ENCODE peak calls at places on chromosomes 13 and 19, in ten cellular contexts. A, T, J, L, X, O, M, K, Z and Q are unnamed samples.

GRCh38 chr13:110479648-110480047 is 81.9 kb downstream of the RAB20 start:
- DNase-seq in A (no peak), T (peak; percentile 45), J (no peak), L (no peak), X (peak; percentile 41), O (no peak), M (no peak), K (no peak), Z (no peak), Q (no peak)

GRCh38 chr13:38518328-38518727 is 168.5 kb upstream of the FREM2 start:
- DNase-seq in A (no peak), T (no peak), J (no peak), L (no peak), X (no peak), O (no peak), M (no peak), K (no peak), Z (no peak), Q (no peak)

GRCh38 chr13:24106429-24106828 is 54.1 kb upstream of the SPATA13 start:
- DNase-seq in A (peak; percentile 71), T (no peak), J (peak; percentile 79), L (no peak), X (no peak), O (no peak), M (no peak), K (no peak), Z (no peak), Q (no peak)

GRCh38 chr19:38142176-38143035 is 81.6 kb downstream of the DPF1 start:
- DNase-seq in A (peak; percentile 29), T (peak; percentile 73), J (no peak), L (peak; percentile 77), X (peak; percentile 60), O (peak; percentile 78), M (no peak), K (peak; percentile 85), Z (peak; percentile 49), Q (peak; percentile 47)

GRCh38 chr19:17687857-17688784 is at the start of gene UNC13A:
- DNase-seq in A (peak; percentile 43), T (peak; percentile 56), J (peak; percentile 27), L (peak; percentile 84), X (no peak), O (no peak), M (peak; percentile 16), K (peak; percentile 98), Z (no peak), Q (peak; percentile 69)

GRCh38 chr13:77492982-77493381 is 42.5 kb upstream of the SCEL start:
- DNase-seq in A (no peak), T (no peak), J (no peak), L (peak; percentile 41), X (no peak), O (peak; percentile 74), M (no peak), K (no peak), Z (no peak), Q (no peak)

GRCh38 chr19:16143399-16144215 is at the start of gene HSH2D:
- DNase-seq in A (peak; percentile 94), T (peak; percentile 47), J (peak; percentile 89), L (peak; percentile 41), X (no peak), O (peak; percentile 92), M (peak; percentile 72), K (peak; percentile 59), Z (no peak), Q (no peak)

GRCh38 chr13:20313896-20314295 is 81.8 kb upstream of the GJB6 start:
- DNase-seq in A (no peak), T (no peak), J (no peak), L (no peak), X (no peak), O (no peak), M (no peak), K (no peak), Z (no peak), Q (no peak)

GRCh38 chr19:4991996-4992698 is 23.2 kb downstream of the KDM4B start:
- DNase-seq in A (no peak), T (no peak), J (no peak), L (peak; percentile 38), X (no peak), O (no peak), M (no peak), K (no peak), Z (no peak), Q (no peak)

GRCh38 chr19:4988770-4989251 is 19.9 kb downstream of the KDM4B start:
- DNase-seq in A (no peak), T (peak; percentile 74), J (no peak), L (no peak), X (no peak), O (no peak), M (no peak), K (no peak), Z (no peak), Q (peak; percentile 84)

GRCh38 chr19:4990306-4990705 is 21.4 kb downstream of the KDM4B start:
- DNase-seq in A (no peak), T (no peak), J (no peak), L (no peak), X (no peak), O (no peak), M (no peak), K (no peak), Z (no peak), Q (no peak)

GRCh38 chr19:4993683-4994082 is 24.8 kb downstream of the KDM4B start:
- DNase-seq in A (no peak), T (no peak), J (no peak), L (no peak), X (no peak), O (no peak), M (no peak), K (no peak), Z (no peak), Q (no peak)

DNA sequence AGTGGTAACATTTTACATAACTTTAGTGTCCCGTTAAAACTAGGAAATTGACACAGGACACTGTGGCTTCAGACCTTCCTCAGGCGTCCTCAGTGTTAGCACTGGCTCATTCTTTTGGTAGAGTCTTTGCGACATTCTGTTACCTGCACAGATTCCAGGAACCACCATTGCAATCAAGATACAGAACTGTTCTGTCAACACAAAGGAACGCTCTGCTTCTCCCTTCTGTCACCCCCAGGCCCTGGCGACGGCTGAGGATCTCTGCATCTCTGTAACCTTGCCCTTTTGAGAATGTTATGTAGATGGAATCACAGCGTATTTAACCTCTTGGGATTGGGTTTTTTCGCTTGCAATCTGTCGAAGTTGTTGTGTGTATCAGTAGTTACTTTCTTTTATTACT is 22.6 kb downstream of the KDM4B start:
- DNase-seq in A (no peak), T (no peak), J (no peak), L (no peak), X (no peak), O (no peak), M (no peak), K (no peak), Z (no peak), Q (no peak)
- H3K4me3 ChIP-seq in A (no peak overlapping the region), T (no peak overlapping the region), J (no peak overlapping the region), L (no peak overlapping the region), X (no peak overlapping the region), O (no peak overlapping the region), M (no peak overlapping the region), K (no peak overlapping the region), Z (no peak overlapping the region), Q (no peak overlapping the region)

GRCh38 chr19:57687363-57688010 is 5.7 kb downstream of the ZNF551 start:
- DNase-seq in A (no peak), T (no peak), J (no peak), L (no peak), X (no peak), O (no peak), M (no peak), K (no peak), Z (no peak), Q (no peak)

GRCh38 chr19:57682226-57682766 is 519 bp downstream of the ZNF551 start:
- DNase-seq in A (no peak), T (no peak), J (no peak), L (no peak), X (no peak), O (no peak), M (no peak), K (no peak), Z (no peak), Q (no peak)

GRCh38 chr19:57689750-57690149 is 8.0 kb downstream of the ZNF551 start:
- DNase-seq in A (no peak), T (no peak), J (no peak), L (no peak), X (no peak), O (no peak), M (no peak), K (no peak), Z (no peak), Q (no peak)

GRCh38 chr19:57688011-57688763 is 6.4 kb downstream of the ZNF551 start:
- DNase-seq in A (no peak), T (no peak), J (no peak), L (no peak), X (no peak), O (no peak), M (no peak), K (no peak), Z (no peak), Q (no peak)

DNA sequence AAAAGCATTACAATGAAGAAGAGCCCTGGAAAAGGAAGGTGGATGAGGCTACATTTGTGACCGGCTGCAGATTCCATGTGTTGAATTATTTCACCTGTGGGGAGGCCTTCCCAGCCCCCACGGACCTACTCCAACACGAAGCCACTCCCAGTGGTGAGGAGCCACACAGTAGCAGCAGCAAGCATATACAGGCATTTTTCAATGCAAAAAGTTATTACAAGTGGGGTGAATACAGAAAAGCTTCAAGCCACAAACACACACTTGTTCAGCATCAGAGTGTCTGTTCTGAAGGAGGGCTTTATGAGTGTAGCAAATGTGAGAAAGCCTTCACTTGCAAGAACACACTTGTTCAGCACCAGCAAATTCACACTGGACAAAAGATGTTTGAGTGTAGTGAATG is 5.0 kb downstream of the ZNF551 start:
- DNase-seq in A (no peak), T (no peak), J (no peak), L (no peak), X (no peak), O (no peak), M (no peak), K (no peak), Z (no peak), Q (no peak)
- H3K9me3 ChIP-seq in A (peaks cover 56% of the 10 kb centered on the region), T (peaks cover 14% of the 10 kb centered on the region), J (no peaks in the 10 kb centered on the region), L (peaks cover 40% of the 10 kb centered on the region), X (peaks cover 77% of the 10 kb centered on the region), O (peaks cover 84% of the 10 kb centered on the region), M (peaks cover 86% of the 10 kb centered on the region), K (peaks cover 63% of the 10 kb centered on the region), Z (peaks cover 19% of the 10 kb centered on the region), Q (peaks cover 87% of the 10 kb centered on the region)

GRCh38 chr19:29016353-29016752 is 196.6 kb downstream of the UQCRFS1 start:
- DNase-seq in A (no peak), T (no peak), J (no peak), L (no peak), X (no peak), O (no peak), M (no peak), K (no peak), Z (no peak), Q (no peak)

GRCh38 chr19:29016926-29017760 is 195.8 kb downstream of the UQCRFS1 start:
- DNase-seq in A (no peak), T (no peak), J (no peak), L (no peak), X (no peak), O (no peak), M (no peak), K (no peak), Z (no peak), Q (no peak)

GRCh38 chr19:29019403-29019802 is 193.5 kb downstream of the UQCRFS1 start:
- DNase-seq in A (no peak), T (no peak), J (no peak), L (no peak), X (no peak), O (no peak), M (no peak), K (no peak), Z (no peak), Q (no peak)

GRCh38 chr19:29018542-29018941 is 194.4 kb downstream of the UQCRFS1 start:
- DNase-seq in A (no peak), T (no peak), J (no peak), L (no peak), X (no peak), O (no peak), M (no peak), K (no peak), Z (no peak), Q (no peak)

GRCh38 chr19:29017788-29018187 is 195.2 kb downstream of the UQCRFS1 start:
- DNase-seq in A (no peak), T (no peak), J (no peak), L (no peak), X (no peak), O (no peak), M (no peak), K (no peak), Z (no peak), Q (no peak)
- H3K4me3 ChIP-seq in A (no peak overlapping the region), T (no peak overlapping the region), J (no peak overlapping the region), L (no peak overlapping the region), X (no peak overlapping the region), O (no peak overlapping the region), M (no peak overlapping the region), K (no peak overlapping the region), Z (no peak overlapping the region), Q (no peak overlapping the region)

GRCh38 chr19:54525636-54526035 is 23.0 kb downstream of the LAIR2 start:
- DNase-seq in A (no peak), T (no peak), J (no peak), L (no peak), X (no peak), O (no peak), M (no peak), K (no peak), Z (no peak), Q (no peak)
- H3K9me3 ChIP-seq in A (no peaks in the 10 kb centered on the region), T (no peaks in the 10 kb centered on the region), J (no peaks in the 10 kb centered on the region), L (no peaks in the 10 kb centered on the region), X (no peaks in the 10 kb centered on the region), O (no peaks in the 10 kb centered on the region), M (no peaks in the 10 kb centered on the region), K (peaks cover 63% of the 10 kb centered on the region), Z (no peaks in the 10 kb centered on the region), Q (no peaks in the 10 kb centered on the region)